ENCODE peak calls at places on chromosome 19, in six cellular contexts. E, O, D, I, R and U are unnamed samples.
A peak's percentile ranks its signal among the peaks of the same experiment; 100 is the strongest.

GRCh38 chr19:17125728-17126677 is 50.4 kb downstream of the MYO9B start:
- DNase-seq in E (no peak), O (no peak), D (no peak), I (no peak), R (no peak), U (no peak)

GRCh38 chr19:47542030-47542475 is 27.2 kb upstream of the NAPA start:
- DNase-seq in E (peak; percentile 58), O (no peak), D (no peak), I (no peak), R (no peak), U (no peak)

GRCh38 chr19:43779820-43780219 is 953 bp downstream of the KCNN4 start:
- DNase-seq in E (peak; percentile 14), O (peak; percentile 48), D (no peak), I (no peak), R (no peak), U (peak; percentile 49)

GRCh38 chr19:31698352-31698751 is 349.1 kb upstream of the TSHZ3 start:
- DNase-seq in E (no peak), O (no peak), D (no peak), I (no peak), R (no peak), U (no peak)

GRCh38 chr19:1383311-1384084 is at the start of gene NDUFS7:
- DNase-seq in E (peak; percentile 95), O (peak; percentile 63), D (peak; percentile 89), I (peak; percentile 83), R (peak; percentile 84), U (peak; percentile 88)

GRCh38 chr19:16613841-16614240 is 14.2 kb downstream of the MED26 start:
- DNase-seq in E (no peak), O (no peak), D (no peak), I (no peak), R (no peak), U (no peak)

GRCh38 chr19:49190781-49191180 is 33.2 kb downstream of the TRPM4 start:
- DNase-seq in E (no peak), O (no peak), D (no peak), I (no peak), R (no peak), U (no peak)

GRCh38 chr19:55344444-55344843 is 4.8 kb downstream of the KMT5C start:
- DNase-seq in E (no peak), O (peak; percentile 12), D (no peak), I (no peak), R (no peak), U (peak; percentile 81)

GRCh38 chr19:31347356-31347755 is 1.9 kb downstream of the TSHZ3 start:
- DNase-seq in E (no peak), O (no peak), D (no peak), I (peak; percentile 58), R (no peak), U (no peak)

GRCh38 chr19:10003271-10003670 is 7.0 kb downstream of the COL5A3 start:
- DNase-seq in E (no peak), O (no peak), D (no peak), I (no peak), R (no peak), U (no peak)

GRCh38 chr19:41945135-41945766 is 13.9 kb downstream of the RABAC1 start:
- DNase-seq in E (no peak), O (no peak), D (no peak), I (no peak), R (no peak), U (no peak)

GRCh38 chr19:695350-695949 is at the start of gene PRSS57:
- DNase-seq in E (no peak), O (no peak), D (no peak), I (no peak), R (no peak), U (no peak)

GRCh38 chr19:58154287-58154678 is 3.7 kb upstream of the ZNF329 start:
- DNase-seq in E (peak; percentile 58), O (peak; percentile 50), D (peak; percentile 32), I (peak; percentile 42), R (no peak), U (peak; percentile 29)

GRCh38 chr19:18128044-18128443 is 24.9 kb upstream of the PIK3R2 start:
- DNase-seq in E (no peak), O (no peak), D (no peak), I (no peak), R (no peak), U (no peak)

GRCh38 chr19:7734220-7735203 is 2.6 kb upstream of the CLEC4G start:
- DNase-seq in E (no peak), O (peak; percentile 47), D (no peak), I (no peak), R (no peak), U (no peak)

GRCh38 chr19:5851302-5851701 is at the start of gene FUT3:
- DNase-seq in E (no peak), O (peak; percentile 91), D (no peak), I (no peak), R (no peak), U (no peak)

GRCh38 chr19:52959613-52960295 is 2.9 kb downstream of the ZNF816 start:
- DNase-seq in E (no peak), O (no peak), D (no peak), I (no peak), R (no peak), U (peak; percentile 38)

GRCh38 chr19:5823579-5824281 is 15.8 kb downstream of the FUT6 start:
- DNase-seq in E (no peak), O (no peak), D (no peak), I (no peak), R (no peak), U (no peak)

GRCh38 chr19:15675560-15675959 is 2.7 kb downstream of the CYP4F12 start:
- DNase-seq in E (no peak), O (no peak), D (no peak), I (no peak), R (no peak), U (no peak)

GRCh38 chr19:35195822-35196221 is 32.7 kb downstream of the FAM187B start:
- DNase-seq in E (peak; percentile 32), O (no peak), D (no peak), I (no peak), R (no peak), U (no peak)

GRCh38 chr19:3039125-3039524 is 10.0 kb upstream of the TLE2 start:
- DNase-seq in E (no peak), O (no peak), D (no peak), I (no peak), R (no peak), U (no peak)

GRCh38 chr19:3039641-3040077 is 10.6 kb upstream of the TLE2 start:
- DNase-seq in E (no peak), O (no peak), D (no peak), I (no peak), R (peak; percentile 59), U (no peak)

GRCh38 chr19:3041756-3042517 is 12.9 kb upstream of the TLE2 start:
- DNase-seq in E (peak; percentile 62), O (no peak), D (no peak), I (no peak), R (no peak), U (no peak)

GRCh38 chr19:3042545-3043267 is 13.6 kb upstream of the TLE2 start:
- DNase-seq in E (no peak), O (no peak), D (no peak), I (no peak), R (no peak), U (no peak)

DNA sequence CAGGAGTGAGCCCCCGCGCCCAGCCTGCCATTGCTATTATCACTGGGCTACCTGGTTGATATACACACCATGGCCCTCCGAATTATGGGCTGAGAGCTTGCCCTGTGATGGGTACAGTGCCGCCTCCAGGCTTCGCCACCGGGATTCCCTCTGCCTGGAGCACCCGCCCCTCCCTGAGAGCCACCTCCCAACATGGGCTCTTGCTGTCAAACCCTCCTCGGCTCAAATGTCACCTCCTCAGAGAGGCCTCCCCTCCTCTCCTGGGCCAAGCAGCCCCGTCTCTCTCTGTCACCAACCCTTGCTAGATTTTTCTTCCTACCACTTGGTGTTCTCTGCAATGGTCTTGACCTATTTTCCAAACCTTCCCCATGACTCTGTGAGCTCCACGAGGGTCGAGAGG is 12.2 kb upstream of the TLE2 start:
- DNase-seq in E (no peak), O (no peak), D (no peak), I (no peak), R (no peak), U (no peak)
- H3K4me3 ChIP-seq in E (no peak overlapping the region), O (no peak overlapping the region), D (no peak overlapping the region), I (no peak overlapping the region), R (no peak overlapping the region), U (no peak overlapping the region)

GRCh38 chr19:37227996-37228395 is 10.0 kb downstream of the ZNF383 start:
- DNase-seq in E (no peak), O (no peak), D (no peak), I (no peak), R (no peak), U (no peak)
- TF ChIP-seq CTCF in E (peak; percentile 41), O (peak; percentile 67), D (peak; percentile 52), I (peak; percentile 37), R (peak; percentile 78), U (peak; percentile 39)

GRCh38 chr19:33795370-33796163 is 1.1 kb upstream of the KCTD15 start:
- DNase-seq in E (peak; percentile 94), O (peak; percentile 61), D (peak; percentile 88), I (peak; percentile 76), R (no peak), U (peak; percentile 75)
- TF ChIP-seq EZH2 in E (no peak), O (no peak), D (no peak), I (no peak), R (no peak), U (no peak)

GRCh38 chr19:4059931-4060620 is 6.6 kb downstream of the ZBTB7A start:
- DNase-seq in E (peak; percentile 73), O (no peak), D (no peak), I (no peak), R (no peak), U (peak; percentile 83)
- H3K4me3 ChIP-seq in E (no peak overlapping the region), O (peak overlapping the region; percentile 47), D (no peak overlapping the region), I (no peak overlapping the region), R (peak overlapping the region; percentile 50), U (peak overlapping the region; percentile 34)

DNA sequence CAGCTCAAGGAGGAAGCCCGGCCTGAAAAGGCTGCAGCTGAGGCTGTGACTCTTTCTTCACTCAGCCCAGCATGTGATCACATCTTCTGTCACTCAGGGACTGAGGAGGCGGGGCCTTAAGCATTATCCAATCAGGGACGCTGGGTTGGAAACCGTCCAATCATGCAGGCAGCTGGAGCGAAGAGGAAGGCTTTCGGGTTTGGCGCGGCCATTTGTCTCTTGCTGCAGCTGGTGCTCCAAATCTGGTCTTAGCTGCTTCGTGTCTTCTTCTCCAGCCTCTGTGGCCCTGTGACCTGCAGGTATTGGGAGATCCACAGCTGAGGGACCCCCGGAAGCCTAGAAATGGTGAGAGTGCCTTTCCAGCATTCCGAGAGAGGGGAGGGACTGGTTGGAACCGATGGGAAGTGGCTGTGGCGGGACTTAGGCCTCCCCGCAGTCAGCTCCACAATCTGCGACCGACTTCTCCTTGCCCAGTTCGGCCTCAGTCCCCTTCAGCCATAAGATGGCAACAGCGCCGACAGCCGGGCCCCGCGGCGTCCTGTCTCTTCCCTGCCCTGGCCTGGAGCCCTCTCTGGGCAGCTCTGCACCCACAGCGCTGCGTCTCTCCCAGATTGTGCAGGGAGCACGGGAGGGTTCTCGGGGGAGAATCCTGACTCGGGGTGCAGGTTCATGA is at the start of gene ZNF90:
- DNase-seq in E (peak; percentile 97), O (peak; percentile 95), D (peak; percentile 67), I (peak; percentile 93), R (no peak), U (peak; percentile 96)
- TF ChIP-seq CTCF in E (no peak), O (peak; percentile 21), D (no peak), I (no peak), R (no peak), U (no peak)

GRCh38 chr19:45323671-45324081 is 1.0 kb upstream of the CKM start:
- DNase-seq in E (peak; percentile 51), O (no peak), D (no peak), I (no peak), R (no peak), U (no peak)
- TF ChIP-seq EZH2 in E (no peak), O (no peak), D (no peak), I (no peak), R (no peak), U (no peak)

GRCh38 chr19:29247912-29248311 is 35.0 kb upstream of the UQCRFS1 start:
- DNase-seq in E (peak; percentile 32), O (no peak), D (no peak), I (no peak), R (no peak), U (no peak)
- H3K4me3 ChIP-seq in E (no peak overlapping the region), O (no peak overlapping the region), D (no peak overlapping the region), I (no peak overlapping the region), R (no peak overlapping the region), U (no peak overlapping the region)